ENCODE peak calls at places on chromosomes 11 and 22, in eight cellular contexts. B is fibroblast of the aortic adventitia; F is heart right ventricle; W is EH; D is activated naive CD8-positive, alpha-beta T cell treated with anti-CD3 and anti-CD28 coated beads, Interleukin-2, amount 10 ng/mL, durations not matched to agents 7 days and 5 days; T is PC-3; X is GM04504; J is C1 segment of cervical spinal cord. V is an unnamed sample.

GRCh38 chr11:96102664-96103068 is 178.8 kb upstream of the MTMR2 start:
- DNase-seq in F (no peak), D (no peak), X (no peak), B (peak; percentile 85), J (no peak), W (peak; percentile 89), T (peak; percentile 69), V (no peak)

GRCh38 chr11:131924446-131925240 is 554.2 kb downstream of the NTM start:
- DNase-seq in W (peak; percentile 58), X (no peak), D (no peak), B (peak; percentile 65), T (peak; percentile 81), F (no peak), J (no peak), V (no peak)

GRCh38 chr11:109641549-109641948 is 219.6 kb downstream of the C11orf87 start:
- DNase-seq in F (peak; percentile 8), J (no peak), X (peak; percentile 24), D (no peak), B (peak; percentile 46), T (peak; percentile 61), W (peak; percentile 32), V (no peak)

GRCh38 chr22:31586137-31586920 is 75.7 kb downstream of the PISD start:
- DNase-seq in W (peak; percentile 71), X (no peak), B (peak; percentile 65), D (no peak), F (no peak), T (no peak), J (no peak), V (no peak)

GRCh38 chr22:42901790-42902508 is 44.9 kb upstream of the ARFGAP3 start:
- DNase-seq in X (no peak), J (no peak), B (no peak), D (no peak), F (peak; percentile 74), W (no peak), T (no peak), V (no peak)

GRCh38 chr22:29225422-29226090 is 19.9 kb downstream of the EMID1 start:
- DNase-seq in J (no peak), F (peak; percentile 50), D (no peak), T (no peak), W (peak; percentile 28), X (no peak), B (no peak), V (no peak)

GRCh38 chr11:126355926-126356897 is 726 bp downstream of the ST3GAL4 start:
- DNase-seq in T (peak; percentile 31), J (peak; percentile 29), F (no peak), B (peak; percentile 22), D (no peak), W (peak; percentile 47), X (no peak), V (peak; percentile 47)

GRCh38 chr11:132643239-132643638 is 889.1 kb downstream of the OPCML start:
- DNase-seq in J (no peak), D (no peak), F (no peak), X (no peak), T (no peak), B (no peak), W (no peak), V (no peak)

GRCh38 chr22:16958475-16958874 is 49.5 kb downstream of the GAB4 start:
- DNase-seq in B (no peak), J (no peak), X (no peak), D (no peak), T (no peak), F (no peak), W (no peak), V (no peak)

GRCh38 chr11:86196924-86197323 is 47.6 kb upstream of the EED start:
- DNase-seq in B (peak; percentile 31), T (no peak), D (no peak), X (no peak), J (no peak), W (no peak), F (no peak), V (no peak)

GRCh38 chr11:76598426-76598839 is 72.1 kb downstream of the LRRC32 start:
- DNase-seq in J (no peak), D (no peak), X (no peak), B (peak; percentile 61), W (peak; percentile 56), T (peak; percentile 59), F (peak; percentile 33), V (peak; percentile 51)

GRCh38 chr11:1053121-1053901 is 16.8 kb upstream of the MUC6 start:
- DNase-seq in W (no peak), J (no peak), T (peak; percentile 27), X (no peak), D (peak; percentile 29), B (peak; percentile 19), F (no peak), V (no peak)

GRCh38 chr11:15969281-15969680 is 387.1 kb downstream of the SOX6 start:
- DNase-seq in J (no peak), X (peak; percentile 58), B (peak; percentile 91), D (no peak), T (peak; percentile 48), W (peak; percentile 86), F (peak; percentile 81), V (no peak)

GRCh38 chr11:65274734-65275682 is 13.2 kb downstream of the POLA2 start:
- DNase-seq in F (peak; percentile 92), X (peak; percentile 94), J (no peak), W (peak; percentile 97), D (no peak), T (peak; percentile 96), B (peak; percentile 99), V (no peak)

GRCh38 chr11:134170177-134170908 is 53.4 kb downstream of the NCAPD3 start:
- DNase-seq in B (no peak), J (no peak), X (no peak), D (no peak), W (no peak), F (no peak), T (peak; percentile 10), V (no peak)

GRCh38 chr11:45754261-45754709 is 50.7 kb upstream of the SLC35C1 start:
- DNase-seq in F (peak; percentile 59), J (no peak), B (peak; percentile 47), T (no peak), X (no peak), D (no peak), W (peak; percentile 18), V (no peak)

GRCh38 chr11:118910309-118911112 is 15.2 kb downstream of the BCL9L start:
- DNase-seq in T (peak; percentile 93), J (no peak), W (peak; percentile 96), F (peak; percentile 63), B (peak; percentile 95), X (peak; percentile 89), D (peak; percentile 53), V (no peak)

GRCh38 chr11:36214976-36215687 is 74.1 kb downstream of the COMMD9 start:
- DNase-seq in W (no peak), F (no peak), B (no peak), X (no peak), D (no peak), J (no peak), T (no peak), V (no peak)

V was measured in GM19239.